ENCODE peak calls at places on chromosomes 16 and 17, in four cellular contexts. One of them, this sample, is unnamed.

GRCh38 chr16:57026778-57027062 is 37.4 kb downstream of the NLRC5 start:
- DNase-seq in lower lobe of right lung: no peak
- DNase-seq in astrocyte of the cerebellum: no peak
- DNase-seq in left ventricle myocardium inferior: no peak
- DNase-seq in this sample: peak; percentile 44

GRCh38 chr17:1861391-1862010 is 31.7 kb downstream of the RPA1 start:
- DNase-seq in lower lobe of right lung: no peak
- DNase-seq in astrocyte of the cerebellum: no peak
- DNase-seq in left ventricle myocardium inferior: peak; percentile 28
- DNase-seq in this sample: no peak

GRCh38 chr17:37368577-37368976 is 7.2 kb upstream of the C17orf78 start:
- DNase-seq in lower lobe of right lung: no peak
- DNase-seq in astrocyte of the cerebellum: no peak
- DNase-seq in left ventricle myocardium inferior: no peak
- DNase-seq in this sample: no peak

GRCh38 chr17:11238710-11239109 is 2.3 kb upstream of the SHISA6 start:
- DNase-seq in lower lobe of right lung: no peak
- DNase-seq in astrocyte of the cerebellum: no peak
- DNase-seq in left ventricle myocardium inferior: no peak
- DNase-seq in this sample: no peak

GRCh38 chr17:58224315-58224714 is 5.3 kb upstream of the MKS1 start:
- DNase-seq in lower lobe of right lung: no peak
- DNase-seq in astrocyte of the cerebellum: peak; percentile 18
- DNase-seq in left ventricle myocardium inferior: no peak
- DNase-seq in this sample: no peak

GRCh38 chr17:29019475-29020181 is 13.8 kb upstream of the SEZ6 start:
- DNase-seq in lower lobe of right lung: no peak
- DNase-seq in astrocyte of the cerebellum: no peak
- DNase-seq in left ventricle myocardium inferior: no peak
- DNase-seq in this sample: no peak

GRCh38 chr17:49574283-49574892 is 1.3 kb upstream of the NXPH3 start:
- DNase-seq in lower lobe of right lung: peak; percentile 46
- DNase-seq in astrocyte of the cerebellum: no peak
- DNase-seq in left ventricle myocardium inferior: no peak
- DNase-seq in this sample: no peak

GRCh38 chr17:58277107-58277506 is 3.6 kb downstream of the MPO start:
- DNase-seq in lower lobe of right lung: no peak
- DNase-seq in astrocyte of the cerebellum: no peak
- DNase-seq in left ventricle myocardium inferior: no peak
- DNase-seq in this sample: no peak

GRCh38 chr16:72221216-72221995 is 49.5 kb upstream of the PMFBP1 start:
- DNase-seq in lower lobe of right lung: no peak
- DNase-seq in astrocyte of the cerebellum: no peak
- DNase-seq in left ventricle myocardium inferior: no peak
- DNase-seq in this sample: no peak

GRCh38 chr17:68390888-68391545 is 66.3 kb downstream of the WIPI1 start:
- DNase-seq in lower lobe of right lung: no peak
- DNase-seq in astrocyte of the cerebellum: no peak
- DNase-seq in left ventricle myocardium inferior: no peak
- DNase-seq in this sample: no peak

GRCh38 chr16:84841787-84842300 is 22.1 kb downstream of the CRISPLD2 start:
- DNase-seq in lower lobe of right lung: peak; percentile 83
- DNase-seq in astrocyte of the cerebellum: no peak
- DNase-seq in left ventricle myocardium inferior: no peak
- DNase-seq in this sample: no peak

GRCh38 chr16:24993722-24994686 is 21.2 kb downstream of the ARHGAP17 start:
- DNase-seq in lower lobe of right lung: no peak
- DNase-seq in astrocyte of the cerebellum: peak; percentile 89
- DNase-seq in left ventricle myocardium inferior: no peak
- DNase-seq in this sample: no peak

GRCh38 chr17:77555741-77556291 is 402.7 kb upstream of the TNRC6C start:
- DNase-seq in lower lobe of right lung: peak; percentile 56
- DNase-seq in astrocyte of the cerebellum: peak; percentile 12
- DNase-seq in left ventricle myocardium inferior: no peak
- DNase-seq in this sample: no peak

GRCh38 chr17:40552806-40553693 is 12.2 kb downstream of the CCR7 start:
- DNase-seq in lower lobe of right lung: peak; percentile 51
- DNase-seq in astrocyte of the cerebellum: no peak
- DNase-seq in left ventricle myocardium inferior: no peak
- DNase-seq in this sample: peak; percentile 22

GRCh38 chr17:29933379-29933778 is 3.4 kb upstream of the SSH2 start:
- DNase-seq in lower lobe of right lung: no peak
- DNase-seq in astrocyte of the cerebellum: no peak
- DNase-seq in left ventricle myocardium inferior: no peak
- DNase-seq in this sample: no peak

GRCh38 chr16:85998868-85999729 is 100.1 kb downstream of the IRF8 start:
- DNase-seq in lower lobe of right lung: no peak
- DNase-seq in astrocyte of the cerebellum: no peak
- DNase-seq in left ventricle myocardium inferior: no peak
- DNase-seq in this sample: no peak

GRCh38 chr16:81310045-81310644 is 4.6 kb upstream of the GAN start:
- DNase-seq in lower lobe of right lung: no peak
- DNase-seq in astrocyte of the cerebellum: no peak
- DNase-seq in left ventricle myocardium inferior: no peak
- DNase-seq in this sample: no peak

GRCh38 chr17:77045441-77046041 is 95.2 kb upstream of the SEC14L1 start:
- DNase-seq in lower lobe of right lung: no peak
- DNase-seq in astrocyte of the cerebellum: no peak
- DNase-seq in left ventricle myocardium inferior: no peak
- DNase-seq in this sample: no peak

GRCh38 chr16:19490619-19491018 is 31.3 kb downstream of the GDE1 start:
- DNase-seq in lower lobe of right lung: no peak
- DNase-seq in astrocyte of the cerebellum: no peak
- DNase-seq in left ventricle myocardium inferior: no peak
- DNase-seq in this sample: no peak

GRCh38 chr17:17120294-17120693 is 78.0 kb downstream of the MPRIP start:
- DNase-seq in lower lobe of right lung: no peak
- DNase-seq in astrocyte of the cerebellum: no peak
- DNase-seq in left ventricle myocardium inferior: no peak
- DNase-seq in this sample: peak; percentile 63

GRCh38 chr17:2485543-2485942 is 26.1 kb downstream of the METTL16 start:
- DNase-seq in lower lobe of right lung: no peak
- DNase-seq in astrocyte of the cerebellum: no peak
- DNase-seq in left ventricle myocardium inferior: no peak
- DNase-seq in this sample: no peak

GRCh38 chr17:5237541-5238016 is 2.9 kb upstream of the SCIMP start:
- DNase-seq in lower lobe of right lung: peak; percentile 72
- DNase-seq in astrocyte of the cerebellum: no peak
- DNase-seq in left ventricle myocardium inferior: peak; percentile 26
- DNase-seq in this sample: no peak

GRCh38 chr16:81678326-81679095 is 100.6 kb upstream of the PLCG2 start:
- DNase-seq in lower lobe of right lung: no peak
- DNase-seq in astrocyte of the cerebellum: no peak
- DNase-seq in left ventricle myocardium inferior: no peak
- DNase-seq in this sample: no peak

GRCh38 chr16:20049831-20050230 is 23.9 kb downstream of the GPR139 start:
- DNase-seq in lower lobe of right lung: no peak
- DNase-seq in astrocyte of the cerebellum: no peak
- DNase-seq in left ventricle myocardium inferior: no peak
- DNase-seq in this sample: no peak

GRCh38 chr16:65829076-65829475 is 537.4 kb upstream of the CDH5 start:
- DNase-seq in lower lobe of right lung: no peak
- DNase-seq in astrocyte of the cerebellum: no peak
- DNase-seq in left ventricle myocardium inferior: no peak
- DNase-seq in this sample: no peak

GRCh38 chr16:84616515-84616914 is 1.4 kb downstream of the COTL1 start:
- DNase-seq in lower lobe of right lung: no peak
- DNase-seq in astrocyte of the cerebellum: no peak
- DNase-seq in left ventricle myocardium inferior: no peak
- DNase-seq in this sample: no peak

GRCh38 chr17:5485270-5486205 is at the start of gene DERL2:
- DNase-seq in lower lobe of right lung: no peak
- DNase-seq in astrocyte of the cerebellum: no peak
- DNase-seq in left ventricle myocardium inferior: no peak
- DNase-seq in this sample: no peak

GRCh38 chr17:29569245-29569950 is 897 bp downstream of the TP53I13 start:
- DNase-seq in lower lobe of right lung: no peak
- DNase-seq in astrocyte of the cerebellum: no peak
- DNase-seq in left ventricle myocardium inferior: no peak
- DNase-seq in this sample: peak; percentile 83

GRCh38 chr17:9050801-9051401 is 29.6 kb downstream of the NTN1 start:
- DNase-seq in lower lobe of right lung: no peak
- DNase-seq in astrocyte of the cerebellum: no peak
- DNase-seq in left ventricle myocardium inferior: no peak
- DNase-seq in this sample: no peak

GRCh38 chr17:7888184-7888920 is at the start of gene CHD3:
- DNase-seq in lower lobe of right lung: no peak
- DNase-seq in astrocyte of the cerebellum: no peak
- DNase-seq in left ventricle myocardium inferior: no peak
- DNase-seq in this sample: no peak

GRCh38 chr17:19306160-19307111 is 56.1 kb downstream of the B9D1 start:
- DNase-seq in lower lobe of right lung: peak; percentile 19
- DNase-seq in astrocyte of the cerebellum: no peak
- DNase-seq in left ventricle myocardium inferior: no peak
- DNase-seq in this sample: no peak

DNA sequence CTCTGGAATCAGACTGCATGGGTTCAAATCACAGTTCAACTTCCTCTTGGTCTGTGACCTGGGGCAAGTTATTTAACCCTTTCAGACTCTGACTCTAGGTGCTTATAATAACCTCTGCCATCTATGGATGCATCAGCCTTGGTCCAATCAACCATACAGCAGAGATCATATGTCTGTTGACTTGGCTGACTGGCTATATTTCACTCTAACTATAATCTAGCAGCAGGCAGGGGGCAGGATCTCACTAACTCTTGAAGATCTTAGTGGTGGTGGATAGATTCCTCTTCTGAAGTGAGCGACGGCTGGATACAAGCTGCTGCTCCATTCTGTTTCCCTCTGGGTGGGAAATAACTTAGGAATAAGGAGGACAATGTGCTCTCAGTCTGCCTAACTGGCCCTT is 146.6 kb downstream of the SKAP1 start:
- DNase-seq in lower lobe of right lung: no peak
- DNase-seq in astrocyte of the cerebellum: no peak
- DNase-seq in left ventricle myocardium inferior: no peak
- DNase-seq in this sample: no peak
- TF ChIP-seq CTCF in lower lobe of right lung: no peak
- TF ChIP-seq CTCF in astrocyte of the cerebellum: no peak
- TF ChIP-seq CTCF in left ventricle myocardium inferior: no peak
- TF ChIP-seq CTCF in this sample: no peak

GRCh38 chr16:66924527-66925321 is 611 bp downstream of the RRAD start:
- DNase-seq in lower lobe of right lung: peak; percentile 67
- DNase-seq in astrocyte of the cerebellum: no peak
- DNase-seq in left ventricle myocardium inferior: peak; percentile 56
- DNase-seq in this sample: peak; percentile 86
- TF ChIP-seq CTCF in lower lobe of right lung: peak; percentile 39
- TF ChIP-seq CTCF in astrocyte of the cerebellum: peak; percentile 18
- TF ChIP-seq CTCF in left ventricle myocardium inferior: peak; percentile 54
- TF ChIP-seq CTCF in this sample: peak; percentile 72

GRCh38 chr17:79036181-79036580 is 12.2 kb downstream of the C1QTNF1 start:
- DNase-seq in lower lobe of right lung: no peak
- DNase-seq in astrocyte of the cerebellum: no peak
- DNase-seq in left ventricle myocardium inferior: no peak
- DNase-seq in this sample: no peak
- TF ChIP-seq CTCF in lower lobe of right lung: no peak
- TF ChIP-seq CTCF in astrocyte of the cerebellum: no peak
- TF ChIP-seq CTCF in left ventricle myocardium inferior: no peak
- TF ChIP-seq CTCF in this sample: no peak

GRCh38 chr16:68994324-68994723 is 111.1 kb upstream of the HAS3 start:
- DNase-seq in lower lobe of right lung: no peak
- DNase-seq in astrocyte of the cerebellum: no peak
- DNase-seq in left ventricle myocardium inferior: no peak
- DNase-seq in this sample: no peak

GRCh38 chr16:68993885-68994284 is 111.6 kb upstream of the HAS3 start:
- DNase-seq in lower lobe of right lung: no peak
- DNase-seq in astrocyte of the cerebellum: peak; percentile 72
- DNase-seq in left ventricle myocardium inferior: no peak
- DNase-seq in this sample: no peak

GRCh38 chr16:68997564-68997963 is 107.9 kb upstream of the HAS3 start:
- DNase-seq in lower lobe of right lung: no peak
- DNase-seq in astrocyte of the cerebellum: no peak
- DNase-seq in left ventricle myocardium inferior: no peak
- DNase-seq in this sample: no peak

GRCh38 chr16:68993421-68993820 is 112.0 kb upstream of the HAS3 start:
- DNase-seq in lower lobe of right lung: no peak
- DNase-seq in astrocyte of the cerebellum: no peak
- DNase-seq in left ventricle myocardium inferior: no peak
- DNase-seq in this sample: no peak

GRCh38 chr16:68995011-68995504 is 110.4 kb upstream of the HAS3 start:
- DNase-seq in lower lobe of right lung: no peak
- DNase-seq in astrocyte of the cerebellum: no peak
- DNase-seq in left ventricle myocardium inferior: no peak
- DNase-seq in this sample: no peak
- TF ChIP-seq CTCF in lower lobe of right lung: no peak
- TF ChIP-seq CTCF in astrocyte of the cerebellum: peak; percentile 38
- TF ChIP-seq CTCF in left ventricle myocardium inferior: peak; percentile 36
- TF ChIP-seq CTCF in this sample: peak; percentile 61

GRCh38 chr17:34527908-34528470 is 51.4 kb upstream of the TMEM132E start:
- DNase-seq in lower lobe of right lung: no peak
- DNase-seq in astrocyte of the cerebellum: no peak
- DNase-seq in left ventricle myocardium inferior: no peak
- DNase-seq in this sample: no peak
- TF ChIP-seq CTCF in lower lobe of right lung: no peak
- TF ChIP-seq CTCF in astrocyte of the cerebellum: no peak
- TF ChIP-seq CTCF in left ventricle myocardium inferior: no peak
- TF ChIP-seq CTCF in this sample: peak; percentile 10

GRCh38 chr16:30867747-30868146 is 26.1 kb downstream of the BCL7C start:
- DNase-seq in lower lobe of right lung: no peak
- DNase-seq in astrocyte of the cerebellum: no peak
- DNase-seq in left ventricle myocardium inferior: no peak
- DNase-seq in this sample: no peak
- TF ChIP-seq CTCF in lower lobe of right lung: no peak
- TF ChIP-seq CTCF in astrocyte of the cerebellum: peak; percentile 34
- TF ChIP-seq CTCF in left ventricle myocardium inferior: no peak
- TF ChIP-seq CTCF in this sample: peak; percentile 52

DNA sequence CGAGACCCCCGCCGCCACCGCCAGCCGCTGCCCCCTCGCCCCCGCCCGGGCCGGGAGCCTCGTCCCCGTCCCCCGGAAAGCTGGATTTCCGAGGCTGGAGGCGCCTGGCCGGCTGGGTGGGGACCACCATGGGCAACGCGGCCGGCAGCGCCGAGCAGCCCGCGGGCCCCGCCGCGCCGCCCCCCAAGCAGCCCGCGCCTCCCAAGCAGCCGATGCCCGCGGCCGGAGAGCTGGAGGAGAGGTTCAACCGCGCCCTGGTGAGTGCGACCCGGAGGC is 250 bp downstream of the FMNL1 start:
- DNase-seq in lower lobe of right lung: no peak
- DNase-seq in astrocyte of the cerebellum: no peak
- DNase-seq in left ventricle myocardium inferior: no peak
- DNase-seq in this sample: no peak
- TF ChIP-seq CTCF in lower lobe of right lung: no peak
- TF ChIP-seq CTCF in astrocyte of the cerebellum: no peak
- TF ChIP-seq CTCF in left ventricle myocardium inferior: no peak
- TF ChIP-seq CTCF in this sample: no peak